ENCODE peak calls at places on chromosomes 11 and 22, in nine cellular contexts. M is spleen, S is mucosa of descending colon, O is tibial nerve, K is WERI-Rb-1, C is fibroblast of pulmonary artery, Y is IMR-90, A is heart left ventricle, N is left lung. T is an unnamed sample.
A peak's percentile ranks its signal among the peaks of the same experiment; 100 is the strongest.

GRCh38 chr11:76771446-76772099 is 11.6 kb upstream of the TSKU start:
- DNase-seq in M (peak; percentile 19), S (no peak), O (no peak), K (no peak), C (no peak), Y (no peak), A (no peak), N (no peak), T (no peak)

GRCh38 chr11:103652013-103652412 is 384.4 kb upstream of the DDI1 start:
- DNase-seq in M (no peak), S (no peak), O (no peak), K (no peak), C (peak; percentile 42), Y (peak; percentile 20), A (no peak), N (no peak), T (peak; percentile 24)

GRCh38 chr11:58922475-58922874 is 16.8 kb upstream of the GLYATL1 start:
- DNase-seq in M (no peak), S (no peak), O (no peak), K (no peak), C (no peak), Y (no peak), A (no peak), N (no peak), T (no peak)

GRCh38 chr11:637593-638507 is 781 bp downstream of the DRD4 start:
- DNase-seq in M (no peak), S (no peak), O (no peak), K (peak; percentile 88), C (no peak), Y (no peak), A (no peak), N (no peak), T (no peak)

GRCh38 chr11:120880791-120881190 is 143.1 kb upstream of the TBCEL start:
- DNase-seq in M (no peak), S (no peak), O (no peak), K (no peak), C (no peak), Y (no peak), A (no peak), N (no peak), T (no peak)

GRCh38 chr11:119616586-119617342 is 112.2 kb downstream of the NECTIN1 start:
- DNase-seq in M (no peak), S (no peak), O (no peak), K (no peak), C (no peak), Y (no peak), A (no peak), N (peak; percentile 54), T (no peak)

GRCh38 chr22:36465232-36466021 is 16.0 kb downstream of the TXN2 start:
- DNase-seq in M (peak; percentile 79), S (peak; percentile 62), O (no peak), K (no peak), C (peak; percentile 93), Y (peak; percentile 93), A (peak; percentile 93), N (peak; percentile 89), T (peak; percentile 95)

GRCh38 chr11:44521148-44521547 is 44.3 kb upstream of the CD82 start:
- DNase-seq in M (no peak), S (no peak), O (no peak), K (no peak), C (no peak), Y (no peak), A (no peak), N (no peak), T (no peak)

GRCh38 chr22:29456211-29456671 is 17.9 kb downstream of the RFPL1 start:
- DNase-seq in M (no peak), S (no peak), O (no peak), K (no peak), C (peak; percentile 24), Y (peak; percentile 39), A (no peak), N (no peak), T (no peak)

GRCh38 chr11:46149342-46149741 is 28.1 kb upstream of the PHF21A start:
- DNase-seq in M (peak; percentile 70), S (no peak), O (no peak), K (no peak), C (no peak), Y (no peak), A (no peak), N (no peak), T (no peak)

GRCh38 chr22:31733580-31734079 is 16.3 kb downstream of the PRR14L start:
- DNase-seq in M (no peak), S (no peak), O (no peak), K (no peak), C (no peak), Y (no peak), A (no peak), N (no peak), T (no peak)

GRCh38 chr22:31726692-31727091 is 23.2 kb downstream of the PRR14L start:
- DNase-seq in M (no peak), S (no peak), O (no peak), K (no peak), C (no peak), Y (no peak), A (no peak), N (no peak), T (no peak)

GRCh38 chr22:31728857-31729256 is 21.1 kb downstream of the PRR14L start:
- DNase-seq in M (no peak), S (no peak), O (no peak), K (no peak), C (no peak), Y (no peak), A (no peak), N (no peak), T (no peak)

GRCh38 chr22:31732089-31732829 is 17.7 kb downstream of the PRR14L start:
- DNase-seq in M (no peak), S (peak; percentile 26), O (no peak), K (no peak), C (no peak), Y (no peak), A (no peak), N (no peak), T (no peak)

GRCh38 chr22:31730344-31730711 is 19.6 kb downstream of the PRR14L start:
- DNase-seq in M (no peak), S (no peak), O (no peak), K (no peak), C (no peak), Y (no peak), A (no peak), N (no peak), T (no peak)
- TF ChIP-seq CTCF in M (no peak), S (no peak), O (no peak), K (peak; percentile 37), C (no peak), Y (no peak), A (no peak), N (no peak), T (no peak)

GRCh38 chr11:61578819-61579218 is 2.1 kb downstream of the SYT7 start:
- DNase-seq in M (no peak), S (no peak), O (no peak), K (no peak), C (no peak), Y (no peak), A (no peak), N (no peak), T (no peak)

GRCh38 chr11:61579398-61580291 is 1.2 kb downstream of the SYT7 start:
- DNase-seq in M (no peak), S (no peak), O (no peak), K (peak; percentile 44), C (no peak), Y (no peak), A (no peak), N (no peak), T (no peak)

GRCh38 chr11:61575886-61576516 is 4.9 kb downstream of the SYT7 start:
- DNase-seq in M (no peak), S (no peak), O (no peak), K (no peak), C (no peak), Y (no peak), A (peak; percentile 74), N (no peak), T (no peak)

GRCh38 chr11:61580292-61580888 is 486 bp downstream of the SYT7 start:
- DNase-seq in M (peak; percentile 83), S (no peak), O (no peak), K (no peak), C (no peak), Y (no peak), A (no peak), N (no peak), T (no peak)

GRCh38 chr11:61577383-61578118 is 3.3 kb downstream of the SYT7 start:
- DNase-seq in M (no peak), S (no peak), O (no peak), K (peak; percentile 74), C (no peak), Y (no peak), A (peak; percentile 71), N (no peak), T (no peak)
- TF ChIP-seq CTCF in M (peak; percentile 34), S (no peak), O (no peak), K (peak; percentile 78), C (peak; percentile 19), Y (peak; percentile 36), A (peak; percentile 54), N (no peak), T (peak; percentile 36)

DNA sequence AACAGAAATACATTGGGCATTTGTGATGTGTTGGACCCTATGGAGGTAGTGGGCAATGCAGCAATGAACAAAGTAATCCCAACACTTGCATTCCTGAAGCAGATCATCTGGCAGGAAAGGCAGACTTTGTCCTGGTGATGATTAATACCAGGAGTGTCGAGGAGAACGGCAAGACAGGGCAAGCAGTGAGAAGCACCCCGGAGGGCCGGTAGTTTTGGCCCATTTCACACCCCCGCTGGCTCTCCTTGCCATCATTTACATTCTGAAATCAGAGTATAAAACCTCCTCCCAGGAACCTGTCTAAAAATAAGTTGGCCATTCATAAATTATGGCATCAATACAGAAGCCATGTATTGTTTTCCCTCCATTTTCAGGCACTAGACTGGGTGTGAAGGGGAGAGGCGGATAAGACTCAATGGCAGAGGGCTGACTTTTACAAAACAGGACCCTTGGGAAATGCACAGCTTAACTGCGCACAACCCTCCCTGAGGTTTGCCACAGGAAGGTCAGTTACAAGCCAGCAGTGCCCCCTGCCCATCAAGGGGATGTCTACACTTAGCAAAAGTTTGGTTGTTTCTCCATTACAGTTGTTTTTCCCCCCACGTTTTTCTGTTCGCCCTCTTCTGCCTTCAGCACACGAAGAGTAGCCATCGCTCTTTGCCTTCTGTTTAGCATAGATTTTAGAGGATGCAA is 55.6 kb downstream of the OPCML start:
- DNase-seq in M (no peak), S (no peak), O (no peak), K (no peak), C (no peak), Y (no peak), A (no peak), N (no peak), T (no peak)
- TF ChIP-seq CTCF in M (no peak), S (no peak), O (no peak), K (peak; percentile 16), C (no peak), Y (no peak), A (no peak), N (no peak), T (no peak)

GRCh38 chr11:96391698-96392307 is 2.0 kb downstream of the JRKL start:
- DNase-seq in M (no peak), S (no peak), O (no peak), K (no peak), C (peak; percentile 7), Y (no peak), A (no peak), N (no peak), T (no peak)
- TF ChIP-seq CTCF in M (no peak), S (no peak), O (no peak), K (no peak), C (peak; percentile 15), Y (no peak), A (no peak), N (no peak), T (peak; percentile 6)

GRCh38 chr11:68024508-68024907 is 6.0 kb upstream of the NDUFS8 start:
- DNase-seq in M (no peak), S (no peak), O (no peak), K (no peak), C (no peak), Y (no peak), A (no peak), N (no peak), T (no peak)
- TF ChIP-seq CTCF in M (no peak), S (no peak), O (no peak), K (no peak), C (no peak), Y (no peak), A (no peak), N (no peak), T (no peak)